ENCODE peak calls at places on chromosomes 6 and 20, in nine cellular contexts. One of them, this sample, is unnamed.

GRCh38 chr6:2132416-2132815 is 113.0 kb downstream of the GMDS start:
- DNase-seq in cardiac fibroblast: peak; percentile 9
- DNase-seq in H1: no peak
- DNase-seq in AG10803: no peak
- DNase-seq in coronary artery: no peak
- DNase-seq in AG04450: no peak
- DNase-seq in MM.1S: no peak
- DNase-seq in CD8-positive, alpha-beta T cell: no peak
- DNase-seq in gastrocnemius medialis: no peak
- DNase-seq in this sample: no peak

GRCh38 chr20:53611449-53611894 is 17.8 kb upstream of the ZNF217 start:
- DNase-seq in cardiac fibroblast: peak; percentile 97
- DNase-seq in H1: no peak
- DNase-seq in AG10803: peak; percentile 99
- DNase-seq in coronary artery: no peak
- DNase-seq in AG04450: peak; percentile 92
- DNase-seq in MM.1S: peak; percentile 76
- DNase-seq in CD8-positive, alpha-beta T cell: no peak
- DNase-seq in gastrocnemius medialis: no peak
- DNase-seq in this sample: peak; percentile 97

GRCh38 chr20:5596401-5597193 is 153.6 kb upstream of the SHLD1 start:
- DNase-seq in cardiac fibroblast: no peak
- DNase-seq in H1: no peak
- DNase-seq in AG10803: no peak
- DNase-seq in coronary artery: no peak
- DNase-seq in AG04450: no peak
- DNase-seq in MM.1S: peak; percentile 84
- DNase-seq in CD8-positive, alpha-beta T cell: no peak
- DNase-seq in gastrocnemius medialis: no peak
- DNase-seq in this sample: no peak

GRCh38 chr6:122033564-122034181 is 365.8 kb upstream of the HSF2 start:
- DNase-seq in cardiac fibroblast: peak; percentile 81
- DNase-seq in H1: peak; percentile 29
- DNase-seq in AG10803: peak; percentile 78
- DNase-seq in coronary artery: no peak
- DNase-seq in AG04450: peak; percentile 32
- DNase-seq in MM.1S: peak; percentile 59
- DNase-seq in CD8-positive, alpha-beta T cell: no peak
- DNase-seq in gastrocnemius medialis: no peak
- DNase-seq in this sample: peak; percentile 77

GRCh38 chr6:132005177-132005576 is 54.0 kb upstream of the CCN2 start:
- DNase-seq in cardiac fibroblast: no peak
- DNase-seq in H1: no peak
- DNase-seq in AG10803: no peak
- DNase-seq in coronary artery: no peak
- DNase-seq in AG04450: no peak
- DNase-seq in MM.1S: no peak
- DNase-seq in CD8-positive, alpha-beta T cell: no peak
- DNase-seq in gastrocnemius medialis: no peak
- DNase-seq in this sample: no peak

GRCh38 chr6:144330588-144330987 is 45.5 kb downstream of the UTRN start:
- DNase-seq in cardiac fibroblast: no peak
- DNase-seq in H1: peak; percentile 63
- DNase-seq in AG10803: no peak
- DNase-seq in coronary artery: no peak
- DNase-seq in AG04450: no peak
- DNase-seq in MM.1S: no peak
- DNase-seq in CD8-positive, alpha-beta T cell: no peak
- DNase-seq in gastrocnemius medialis: no peak
- DNase-seq in this sample: no peak

GRCh38 chr6:43334466-43335095 is 26.0 kb upstream of the CRIP3 start:
- DNase-seq in cardiac fibroblast: peak; percentile 72
- DNase-seq in H1: peak; percentile 21
- DNase-seq in AG10803: peak; percentile 66
- DNase-seq in coronary artery: no peak
- DNase-seq in AG04450: peak; percentile 13
- DNase-seq in MM.1S: no peak
- DNase-seq in CD8-positive, alpha-beta T cell: no peak
- DNase-seq in gastrocnemius medialis: no peak
- DNase-seq in this sample: peak; percentile 64

GRCh38 chr20:50332491-50332980 is 141.9 kb downstream of the CEBPB start:
- DNase-seq in cardiac fibroblast: no peak
- DNase-seq in H1: no peak
- DNase-seq in AG10803: no peak
- DNase-seq in coronary artery: no peak
- DNase-seq in AG04450: no peak
- DNase-seq in MM.1S: no peak
- DNase-seq in CD8-positive, alpha-beta T cell: no peak
- DNase-seq in gastrocnemius medialis: no peak
- DNase-seq in this sample: no peak

GRCh38 chr6:45722876-45723275 is 292.8 kb downstream of the CLIC5 start:
- DNase-seq in cardiac fibroblast: no peak
- DNase-seq in H1: no peak
- DNase-seq in AG10803: no peak
- DNase-seq in coronary artery: no peak
- DNase-seq in AG04450: no peak
- DNase-seq in MM.1S: no peak
- DNase-seq in CD8-positive, alpha-beta T cell: no peak
- DNase-seq in gastrocnemius medialis: no peak
- DNase-seq in this sample: no peak

GRCh38 chr6:169778646-169779045 is 27.2 kb downstream of the ERMARD start:
- DNase-seq in cardiac fibroblast: no peak
- DNase-seq in H1: no peak
- DNase-seq in AG10803: no peak
- DNase-seq in coronary artery: peak; percentile 68
- DNase-seq in AG04450: no peak
- DNase-seq in MM.1S: no peak
- DNase-seq in CD8-positive, alpha-beta T cell: no peak
- DNase-seq in gastrocnemius medialis: no peak
- DNase-seq in this sample: no peak

GRCh38 chr6:24436979-24437378 is 34.2 kb downstream of the MRS2 start:
- DNase-seq in cardiac fibroblast: no peak
- DNase-seq in H1: no peak
- DNase-seq in AG10803: no peak
- DNase-seq in coronary artery: no peak
- DNase-seq in AG04450: no peak
- DNase-seq in MM.1S: no peak
- DNase-seq in CD8-positive, alpha-beta T cell: no peak
- DNase-seq in gastrocnemius medialis: no peak
- DNase-seq in this sample: no peak

GRCh38 chr6:36697481-36697903 is at the start of gene RAB44:
- DNase-seq in cardiac fibroblast: no peak
- DNase-seq in H1: no peak
- DNase-seq in AG10803: no peak
- DNase-seq in coronary artery: peak; percentile 57
- DNase-seq in AG04450: no peak
- DNase-seq in MM.1S: no peak
- DNase-seq in CD8-positive, alpha-beta T cell: no peak
- DNase-seq in gastrocnemius medialis: no peak
- DNase-seq in this sample: no peak

GRCh38 chr6:160027931-160028330 is 59.0 kb downstream of the IGF2R start:
- DNase-seq in cardiac fibroblast: peak; percentile 26
- DNase-seq in H1: no peak
- DNase-seq in AG10803: no peak
- DNase-seq in coronary artery: no peak
- DNase-seq in AG04450: no peak
- DNase-seq in MM.1S: no peak
- DNase-seq in CD8-positive, alpha-beta T cell: no peak
- DNase-seq in gastrocnemius medialis: no peak
- DNase-seq in this sample: no peak
- TF ChIP-seq CTCF in cardiac fibroblast: no peak
- TF ChIP-seq CTCF in H1: no peak
- TF ChIP-seq CTCF in AG10803: no peak
- TF ChIP-seq CTCF in coronary artery: no peak
- TF ChIP-seq CTCF in AG04450: no peak
- TF ChIP-seq CTCF in MM.1S: no peak
- TF ChIP-seq CTCF in CD8-positive, alpha-beta T cell: no peak
- TF ChIP-seq CTCF in gastrocnemius medialis: no peak
- TF ChIP-seq CTCF in this sample: no peak

GRCh38 chr20:32479697-32480140 is 105.4 kb downstream of the NOL4L start:
- DNase-seq in cardiac fibroblast: no peak
- DNase-seq in H1: no peak
- DNase-seq in AG10803: no peak
- DNase-seq in coronary artery: no peak
- DNase-seq in AG04450: no peak
- DNase-seq in MM.1S: no peak
- DNase-seq in CD8-positive, alpha-beta T cell: no peak
- DNase-seq in gastrocnemius medialis: no peak
- DNase-seq in this sample: no peak

GRCh38 chr20:32482251-32483220 is 102.6 kb downstream of the NOL4L start:
- DNase-seq in cardiac fibroblast: no peak
- DNase-seq in H1: no peak
- DNase-seq in AG10803: no peak
- DNase-seq in coronary artery: no peak
- DNase-seq in AG04450: no peak
- DNase-seq in MM.1S: no peak
- DNase-seq in CD8-positive, alpha-beta T cell: no peak
- DNase-seq in gastrocnemius medialis: no peak
- DNase-seq in this sample: no peak

GRCh38 chr20:32480361-32481199 is 104.6 kb downstream of the NOL4L start:
- DNase-seq in cardiac fibroblast: no peak
- DNase-seq in H1: no peak
- DNase-seq in AG10803: no peak
- DNase-seq in coronary artery: no peak
- DNase-seq in AG04450: no peak
- DNase-seq in MM.1S: no peak
- DNase-seq in CD8-positive, alpha-beta T cell: no peak
- DNase-seq in gastrocnemius medialis: no peak
- DNase-seq in this sample: peak; percentile 34

GRCh38 chr20:32483351-32484220 is 101.5 kb downstream of the NOL4L start:
- DNase-seq in cardiac fibroblast: peak; percentile 73
- DNase-seq in H1: no peak
- DNase-seq in AG10803: peak; percentile 74
- DNase-seq in coronary artery: no peak
- DNase-seq in AG04450: no peak
- DNase-seq in MM.1S: peak; percentile 63
- DNase-seq in CD8-positive, alpha-beta T cell: peak; percentile 34
- DNase-seq in gastrocnemius medialis: no peak
- DNase-seq in this sample: peak; percentile 87

DNA sequence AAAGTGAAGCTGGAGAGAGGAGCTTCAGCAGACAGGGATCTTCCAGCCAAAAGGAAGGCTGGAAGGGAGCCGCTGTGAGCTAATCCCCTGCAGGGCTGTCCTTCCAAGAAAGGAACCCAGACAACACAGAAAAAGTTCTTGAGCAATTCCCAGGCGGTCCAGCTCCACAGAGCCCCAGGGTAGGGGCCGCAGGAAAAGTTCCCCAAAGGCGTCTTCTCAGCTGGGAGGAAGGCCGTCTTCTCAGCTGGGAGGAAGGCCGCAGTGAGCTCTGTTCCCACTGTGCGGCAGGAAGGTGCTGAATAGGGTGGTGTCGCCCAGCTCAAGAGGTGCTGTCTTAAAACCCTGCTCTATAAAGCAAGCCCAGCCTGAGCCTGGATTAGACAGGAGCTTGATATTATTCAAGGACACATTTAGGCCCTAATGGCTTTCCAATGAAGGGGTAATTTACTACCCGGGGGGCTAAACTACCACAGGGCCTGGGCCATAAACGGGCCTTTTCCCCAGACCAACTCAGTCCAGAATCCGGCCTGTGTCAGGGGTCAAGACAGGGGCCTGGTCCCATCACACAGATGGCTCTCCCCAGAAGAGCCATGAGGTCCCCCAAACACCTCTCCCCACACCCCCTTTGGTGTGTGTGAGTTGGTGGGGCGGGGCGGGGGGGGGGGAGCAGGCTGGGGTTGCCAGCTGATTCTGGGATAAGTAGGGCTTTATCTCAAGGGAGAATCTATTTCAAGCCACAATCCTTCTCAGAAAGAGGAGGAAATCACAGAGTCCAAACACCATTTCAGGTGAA is 103.6 kb downstream of the NOL4L start:
- DNase-seq in cardiac fibroblast: no peak
- DNase-seq in H1: no peak
- DNase-seq in AG10803: no peak
- DNase-seq in coronary artery: no peak
- DNase-seq in AG04450: no peak
- DNase-seq in MM.1S: no peak
- DNase-seq in CD8-positive, alpha-beta T cell: no peak
- DNase-seq in gastrocnemius medialis: no peak
- DNase-seq in this sample: no peak
- H3K4me3 ChIP-seq in cardiac fibroblast: peak overlapping the region; percentile 70
- H3K4me3 ChIP-seq in H1: peak overlapping the region; percentile 78
- H3K4me3 ChIP-seq in AG10803: peak overlapping the region; percentile 10
- H3K4me3 ChIP-seq in coronary artery: peak overlapping the region; percentile 98
- H3K4me3 ChIP-seq in AG04450: peak overlapping the region; percentile 72
- H3K4me3 ChIP-seq in MM.1S: no peak overlapping the region
- H3K4me3 ChIP-seq in CD8-positive, alpha-beta T cell: no peak overlapping the region
- H3K4me3 ChIP-seq in gastrocnemius medialis: peak overlapping the region; percentile 59
- H3K4me3 ChIP-seq in this sample: peak overlapping the region; percentile 72

GRCh38 chr20:3586111-3586510 is 77.1 kb downstream of the GFRA4 start:
- DNase-seq in cardiac fibroblast: no peak
- DNase-seq in H1: no peak
- DNase-seq in AG10803: peak; percentile 24
- DNase-seq in coronary artery: no peak
- DNase-seq in AG04450: no peak
- DNase-seq in MM.1S: no peak
- DNase-seq in CD8-positive, alpha-beta T cell: no peak
- DNase-seq in gastrocnemius medialis: no peak
- DNase-seq in this sample: no peak

GRCh38 chr20:3580412-3580811 is 82.8 kb downstream of the GFRA4 start:
- DNase-seq in cardiac fibroblast: no peak
- DNase-seq in H1: no peak
- DNase-seq in AG10803: no peak
- DNase-seq in coronary artery: no peak
- DNase-seq in AG04450: no peak
- DNase-seq in MM.1S: no peak
- DNase-seq in CD8-positive, alpha-beta T cell: no peak
- DNase-seq in gastrocnemius medialis: no peak
- DNase-seq in this sample: no peak

GRCh38 chr20:3583765-3584164 is 79.4 kb downstream of the GFRA4 start:
- DNase-seq in cardiac fibroblast: no peak
- DNase-seq in H1: no peak
- DNase-seq in AG10803: no peak
- DNase-seq in coronary artery: no peak
- DNase-seq in AG04450: no peak
- DNase-seq in MM.1S: no peak
- DNase-seq in CD8-positive, alpha-beta T cell: no peak
- DNase-seq in gastrocnemius medialis: no peak
- DNase-seq in this sample: no peak
- TF ChIP-seq CTCF in cardiac fibroblast: no peak
- TF ChIP-seq CTCF in H1: no peak
- TF ChIP-seq CTCF in AG10803: no peak
- TF ChIP-seq CTCF in coronary artery: no peak
- TF ChIP-seq CTCF in AG04450: no peak
- TF ChIP-seq CTCF in MM.1S: no peak
- TF ChIP-seq CTCF in CD8-positive, alpha-beta T cell: no peak
- TF ChIP-seq CTCF in gastrocnemius medialis: no peak
- TF ChIP-seq CTCF in this sample: no peak

GRCh38 chr6:30480536-30481156 is 8.7 kb upstream of the HLA-E start:
- DNase-seq in cardiac fibroblast: no peak
- DNase-seq in H1: no peak
- DNase-seq in AG10803: no peak
- DNase-seq in coronary artery: peak; percentile 69
- DNase-seq in AG04450: no peak
- DNase-seq in MM.1S: peak; percentile 61
- DNase-seq in CD8-positive, alpha-beta T cell: no peak
- DNase-seq in gastrocnemius medialis: no peak
- DNase-seq in this sample: no peak
- H3K4me3 ChIP-seq in cardiac fibroblast: no peak overlapping the region
- H3K4me3 ChIP-seq in H1: peak overlapping the region; percentile 40
- H3K4me3 ChIP-seq in AG10803: no peak overlapping the region
- H3K4me3 ChIP-seq in coronary artery: no peak overlapping the region
- H3K4me3 ChIP-seq in AG04450: no peak overlapping the region
- H3K4me3 ChIP-seq in MM.1S: no peak overlapping the region
- H3K4me3 ChIP-seq in CD8-positive, alpha-beta T cell: no peak overlapping the region
- H3K4me3 ChIP-seq in gastrocnemius medialis: no peak overlapping the region
- H3K4me3 ChIP-seq in this sample: no peak overlapping the region